ENCODE peak calls at places on chromosomes 12 and 14, in six cellular contexts. I is mucosa of descending colon; Z is stimulated activated CD4-positive, alpha-beta T cell treated with anti-CD3 and anti-CD28 coated beads, Interleukin-1b, Interleukin-23, amount 100 ng/mL, for 1 hour; X is NCI-H1694 treated with DMSO at 0.1 percent for 48 hours; D is tibial artery; L is HEK293T. G is an unnamed sample.

GRCh38 chr12:48058771-48059170 is 47.1 kb downstream of the SENP1 start:
- DNase-seq in I (no peak), Z (no peak), X (no peak), D (no peak), L (no peak), G (no peak)

GRCh38 chr14:101030586-101030985 is 127.1 kb upstream of the RTL1 start:
- DNase-seq in I (no peak), Z (no peak), X (no peak), D (no peak), L (no peak), G (peak)

GRCh38 chr12:80033457-80033856 is 65.9 kb upstream of the OTOGL start:
- DNase-seq in I (no peak), Z (no peak), X (no peak), D (peak), L (no peak), G (no peak)

GRCh38 chr14:31834616-31835015 is 242.5 kb upstream of the ARHGAP5 start:
- DNase-seq in I (peak), Z (no peak), X (no peak), D (no peak), L (no peak), G (no peak)

GRCh38 chr12:26680724-26681455 is 152.1 kb downstream of the ITPR2 start:
- DNase-seq in I (no peak), Z (no peak), X (no peak), D (no peak), L (no peak), G (no peak)

GRCh38 chr14:50785506-50786063 is 45.4 kb downstream of the NIN start:
- DNase-seq in I (no peak), Z (no peak), X (no peak), D (no peak), L (no peak), G (no peak)

GRCh38 chr12:121388421-121388981 is 11.4 kb upstream of the RNF34 start:
- DNase-seq in I (no peak), Z (no peak), X (no peak), D (no peak), L (no peak), G (no peak)

GRCh38 chr14:89915114-89915878 is 39.2 kb downstream of the EFCAB11 start:
- DNase-seq in I (peak), Z (peak), X (peak), D (no peak), L (peak), G (no peak)

GRCh38 chr14:37550511-37550910 is 44.5 kb downstream of the FOXA1 start:
- DNase-seq in I (no peak), Z (no peak), X (no peak), D (no peak), L (no peak), G (no peak)

GRCh38 chr14:98984719-98985041 is 287.3 kb downstream of the BCL11B start:
- DNase-seq in I (peak), Z (peak), X (no peak), D (no peak), L (no peak), G (no peak)

GRCh38 chr14:90781344-90781761 is 34.9 kb downstream of the TTC7B start:
- DNase-seq in I (no peak), Z (no peak), X (no peak), D (peak), L (no peak), G (peak)

GRCh38 chr12:45730842-45731336 is 1.4 kb downstream of the ARID2 start:
- DNase-seq in I (peak), Z (no peak), X (peak), D (no peak), L (peak), G (no peak)

GRCh38 chr12:92726865-92727264 is 24.1 kb downstream of the PLEKHG7 start:
- DNase-seq in I (no peak), Z (no peak), X (no peak), D (no peak), L (no peak), G (no peak)

GRCh38 chr14:96481731-96482314 is 20.4 kb upstream of the PAPOLA start:
- DNase-seq in I (no peak), Z (no peak), X (no peak), D (no peak), L (no peak), G (no peak)

GRCh38 chr12:5430639-5431603 is 987 bp upstream of the NTF3 start:
- DNase-seq in I (no peak), Z (no peak), X (no peak), D (peak), L (no peak), G (no peak)

GRCh38 chr12:83793616-83794015 is 1106.9 kb downstream of the TMTC2 start:
- DNase-seq in I (no peak), Z (no peak), X (no peak), D (no peak), L (no peak), G (no peak)

GRCh38 chr14:21069388-21070082 is 569 bp upstream of the ARHGEF40 start:
- DNase-seq in I (peak), Z (no peak), X (peak), D (no peak), L (no peak), G (peak)

GRCh38 chr12:71710276-71711125 is 24.6 kb downstream of the TMEM19 start:
- DNase-seq in I (no peak), Z (no peak), X (no peak), D (no peak), L (no peak), G (no peak)

GRCh38 chr12:4353785-4354208 is 25.7 kb downstream of the FGF23 start:
- DNase-seq in I (peak), Z (no peak), X (no peak), D (no peak), L (peak), G (no peak)

GRCh38 chr12:122841544-122842321 is 6.5 kb downstream of the HIP1R start:
- DNase-seq in I (no peak), Z (no peak), X (no peak), D (peak), L (no peak), G (no peak)

GRCh38 chr14:72822946-72823611 is 70.8 kb downstream of the DPF3 start:
- DNase-seq in I (no peak), Z (no peak), X (no peak), D (no peak), L (no peak), G (no peak)

GRCh38 chr12:123723011-123723410 is 10.9 kb downstream of the ATP6V0A2 start:
- DNase-seq in I (no peak), Z (no peak), X (no peak), D (no peak), L (no peak), G (no peak)

GRCh38 chr12:122836027-122836921 is 1.0 kb downstream of the HIP1R start:
- DNase-seq in I (peak), Z (no peak), X (no peak), D (peak), L (no peak), G (no peak)

GRCh38 chr12:49827351-49828099 is 688 bp downstream of the NCKAP5L start:
- DNase-seq in I (peak), Z (peak), X (peak), D (peak), L (peak), G (peak)

GRCh38 chr14:54420478-54421116 is 20.6 kb downstream of the CNIH1 start:
- DNase-seq in I (peak), Z (no peak), X (no peak), D (no peak), L (peak), G (no peak)

GRCh38 chr12:56880416-56881035 is 53.7 kb downstream of the SDR9C7 start:
- DNase-seq in I (no peak), Z (no peak), X (no peak), D (no peak), L (no peak), G (no peak)

GRCh38 chr14:95993768-95994592 is 45.2 kb upstream of the C14orf132 start:
- DNase-seq in I (peak), Z (no peak), X (peak), D (no peak), L (peak), G (no peak)